ENCODE peak calls at places on chromosomes 2 and 18, in ten cellular contexts. X is GM12865; F is neural progenitor cell; D is BE2C; S is astrocyte; K is adrenal gland; L is CD8-positive, alpha-beta memory T cell; P is AG09309; V is fibroblast of the aortic adventitia; B is astrocyte of the cerebellum. R is an unnamed sample.

GRCh38 chr2:204492417-204492816 is 52.9 kb upstream of the PARD3B start:
- DNase-seq in X (no peak), F (no peak), D (no peak), S (no peak), K (no peak), L (no peak), P (no peak), V (no peak), B (no peak), R (no peak)

GRCh38 chr2:5365871-5366461 is 326.2 kb upstream of the SOX11 start:
- DNase-seq in X (peak), F (peak), D (peak), S (peak), K (peak), L (no peak), P (no peak), V (no peak), B (peak), R (peak)

GRCh38 chr2:100640329-100641114 is 77.7 kb downstream of the PDCL3 start:
- DNase-seq in X (no peak), F (no peak), D (no peak), S (peak), K (no peak), L (no peak), P (peak), V (no peak), B (no peak), R (no peak)

GRCh38 chr18:35582899-35583558 is 1.5 kb downstream of the GALNT1 start:
- DNase-seq in X (peak), F (peak), D (peak), S (peak), K (peak), L (no peak), P (no peak), V (no peak), B (peak), R (peak)

GRCh38 chr2:71603311-71603794 is 150.0 kb downstream of the DYSF start:
- DNase-seq in X (peak), F (no peak), D (no peak), S (no peak), K (peak), L (no peak), P (no peak), V (no peak), B (no peak), R (no peak)

GRCh38 chr2:188085421-188085820 is 206.3 kb upstream of the GULP1 start:
- DNase-seq in X (no peak), F (no peak), D (no peak), S (no peak), K (no peak), L (no peak), P (no peak), V (no peak), B (no peak), R (no peak)

GRCh38 chr2:75561566-75562512 is 1.1 kb upstream of the EVA1A start:
- DNase-seq in X (no peak), F (no peak), D (no peak), S (peak), K (no peak), L (no peak), P (no peak), V (no peak), B (no peak), R (no peak)

GRCh38 chr18:77031662-77032061 is 100.9 kb downstream of the MBP start:
- DNase-seq in X (no peak), F (no peak), D (no peak), S (no peak), K (no peak), L (no peak), P (no peak), V (no peak), B (no peak), R (no peak)

GRCh38 chr2:160928854-160929301 is 231.3 kb upstream of the TANK start:
- DNase-seq in X (no peak), F (no peak), D (no peak), S (peak), K (no peak), L (no peak), P (peak), V (peak), B (peak), R (no peak)

GRCh38 chr2:161090401-161090800 is 69.8 kb upstream of the TANK start:
- DNase-seq in X (peak), F (no peak), D (no peak), S (no peak), K (peak), L (peak), P (no peak), V (peak), B (no peak), R (no peak)

GRCh38 chr2:172086349-172087190 is 1.3 kb downstream of the DLX1 start:
- DNase-seq in X (peak), F (peak), D (no peak), S (no peak), K (no peak), L (peak), P (no peak), V (peak), B (no peak), R (no peak)

GRCh38 chr2:172085460-172086159 is at the start of gene DLX1:
- DNase-seq in X (no peak), F (peak), D (no peak), S (no peak), K (no peak), L (no peak), P (no peak), V (no peak), B (no peak), R (no peak)

GRCh38 chr2:26184555-26185303 is 11.8 kb downstream of the GAREM2 start:
- DNase-seq in X (peak), F (peak), D (no peak), S (no peak), K (peak), L (peak), P (peak), V (peak), B (no peak), R (no peak)

GRCh38 chr2:152695763-152696162 is 21.5 kb downstream of the PRPF40A start:
- DNase-seq in X (no peak), F (no peak), D (no peak), S (no peak), K (no peak), L (no peak), P (no peak), V (no peak), B (no peak), R (peak)

GRCh38 chr2:122307772-122308171 is 552.3 kb downstream of the TSN start:
- DNase-seq in X (no peak), F (no peak), D (no peak), S (no peak), K (no peak), L (no peak), P (no peak), V (no peak), B (no peak), R (no peak)

GRCh38 chr2:29443627-29444026 is 328.4 kb downstream of the CLIP4 start:
- DNase-seq in X (no peak), F (no peak), D (peak), S (no peak), K (no peak), L (no peak), P (no peak), V (no peak), B (no peak), R (no peak)

GRCh38 chr2:127906206-127906926 is 20.6 kb upstream of the AMMECR1L start:
- DNase-seq in X (no peak), F (no peak), D (peak), S (no peak), K (no peak), L (no peak), P (no peak), V (no peak), B (no peak), R (no peak)

GRCh38 chr2:231613655-231614558 is 21.2 kb downstream of the TEX44 start:
- DNase-seq in X (peak), F (peak), D (peak), S (peak), K (peak), L (peak), P (no peak), V (peak), B (no peak), R (peak)

GRCh38 chr2:118145207-118145606 is 56.9 kb downstream of the INSIG2 start:
- DNase-seq in X (no peak), F (no peak), D (no peak), S (no peak), K (no peak), L (no peak), P (no peak), V (no peak), B (no peak), R (no peak)

GRCh38 chr2:142756430-142756829 is 121.0 kb upstream of the KYNU start:
- DNase-seq in X (no peak), F (no peak), D (no peak), S (peak), K (no peak), L (no peak), P (no peak), V (peak), B (no peak), R (no peak)

DNA sequence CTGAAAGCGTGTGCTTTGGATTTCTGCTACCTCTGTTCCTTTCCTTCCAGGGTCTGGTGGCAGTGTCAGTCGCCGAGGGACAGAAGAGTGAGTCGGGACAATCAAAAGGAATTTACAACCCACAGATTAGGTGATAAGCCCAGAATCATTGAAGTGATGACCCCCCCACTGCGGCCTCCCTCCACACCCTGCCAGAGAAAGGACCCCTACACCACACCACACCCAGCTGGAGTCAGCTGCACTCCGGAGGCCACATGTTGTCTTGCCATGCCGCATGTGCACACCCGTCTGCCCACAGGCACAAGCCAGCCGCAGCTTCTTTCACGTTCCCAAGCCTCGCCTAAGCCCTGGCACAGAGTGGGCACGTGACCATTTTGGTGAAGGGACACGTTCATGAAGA is 366.8 kb upstream of the SALL3 start:
- DNase-seq in X (no peak), F (no peak), D (no peak), S (no peak), K (no peak), L (no peak), P (no peak), V (no peak), B (no peak), R (no peak)
- H3K4me3 ChIP-seq in X (no peak), F (no peak), D (no peak), S (no peak), K (no peak), L (no peak), P (no peak), V (no peak), B (no peak), R (no peak)

GRCh38 chr18:57273194-57273593 is 79.2 kb upstream of the ST8SIA3 start:
- DNase-seq in X (no peak), F (no peak), D (no peak), S (no peak), K (no peak), L (no peak), P (no peak), V (no peak), B (no peak), R (no peak)
- H3K4me3 ChIP-seq in X (no peak), F (no peak), D (no peak), S (no peak), K (no peak), L (no peak), P (no peak), V (no peak), B (no peak), R (no peak)

GRCh38 chr2:174053285-174053684 is 88.1 kb upstream of the SP3 start:
- DNase-seq in X (no peak), F (peak), D (no peak), S (no peak), K (no peak), L (no peak), P (no peak), V (no peak), B (no peak), R (no peak)
- H3K4me3 ChIP-seq in X (no peak), F (peak), D (no peak), S (no peak), K (no peak), L (no peak), P (no peak), V (no peak), B (no peak), R (no peak)

GRCh38 chr18:3593381-3593903 is 143.5 kb downstream of the TGIF1 start:
- DNase-seq in X (no peak), F (peak), D (peak), S (peak), K (peak), L (no peak), P (peak), V (peak), B (peak), R (peak)
- H3K4me3 ChIP-seq in X (peak), F (peak), D (peak), S (peak), K (no peak), L (peak), P (no peak), V (peak), B (peak), R (peak)

DNA sequence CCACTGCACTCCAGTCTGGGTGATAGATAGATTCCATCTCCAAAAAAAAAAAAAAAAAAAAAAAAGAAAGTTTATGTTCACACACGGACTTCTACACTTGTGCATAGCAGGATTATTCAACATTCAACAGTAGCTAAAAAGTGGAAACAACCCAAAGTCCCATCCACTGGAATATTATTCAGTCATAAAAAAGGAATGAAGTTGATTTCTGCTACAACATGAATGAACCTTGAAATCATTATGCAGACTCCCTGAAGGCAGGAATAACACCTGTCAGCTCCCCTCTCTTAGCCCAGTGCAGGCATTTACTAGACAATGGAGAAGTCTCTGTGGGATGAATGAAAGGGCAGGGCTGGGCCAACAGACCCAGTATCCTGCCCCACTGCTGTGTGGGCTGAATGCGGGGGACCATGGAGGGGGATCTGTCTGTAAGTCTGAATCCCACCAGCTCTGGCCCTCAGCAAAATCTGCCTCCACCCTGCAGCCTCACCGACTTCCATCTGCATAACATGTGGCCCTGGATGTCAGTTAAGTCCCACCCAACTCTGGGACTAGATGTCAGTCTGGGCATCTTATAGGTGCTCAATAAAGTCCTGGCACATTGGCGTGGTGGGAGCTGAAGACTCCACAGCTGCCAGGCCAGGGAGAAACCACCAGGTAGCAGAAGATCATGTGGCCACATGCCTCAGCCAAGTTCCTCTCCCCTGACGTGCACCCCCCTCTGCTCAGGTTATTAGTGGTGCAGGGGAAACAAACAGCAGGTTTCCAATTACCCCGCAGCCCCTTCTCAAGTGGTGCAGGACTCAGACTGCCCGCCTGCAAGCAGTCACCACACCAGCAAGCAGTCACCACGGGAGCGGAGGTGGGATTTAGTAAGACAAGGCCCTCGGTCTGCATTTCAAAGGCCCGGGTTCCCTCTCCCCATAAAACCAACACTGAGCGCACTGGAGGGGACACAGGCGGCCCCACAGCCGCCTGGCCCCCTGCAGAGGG is 8.9 kb downstream of the ZFP36L2 start:
- DNase-seq in X (peak), F (peak), D (no peak), S (no peak), K (peak), L (peak), P (no peak), V (no peak), B (no peak), R (no peak)
- H3K4me3 ChIP-seq in X (no peak), F (peak), D (no peak), S (no peak), K (no peak), L (peak), P (no peak), V (no peak), B (no peak), R (no peak)

GRCh38 chr2:120042359-120042758 is 29.5 kb downstream of the EPB41L5 start:
- DNase-seq in X (no peak), F (no peak), D (no peak), S (no peak), K (no peak), L (no peak), P (no peak), V (no peak), B (no peak), R (no peak)

GRCh38 chr2:120044336-120044735 is 31.5 kb downstream of the EPB41L5 start:
- DNase-seq in X (no peak), F (no peak), D (no peak), S (no peak), K (no peak), L (no peak), P (no peak), V (no peak), B (no peak), R (no peak)
- H3K4me3 ChIP-seq in X (no peak), F (no peak), D (no peak), S (no peak), K (no peak), L (no peak), P (no peak), V (no peak), B (no peak), R (no peak)

GRCh38 chr2:201973316-201973715 is 60.3 kb upstream of the FZD7 start:
- DNase-seq in X (no peak), F (no peak), D (no peak), S (no peak), K (no peak), L (no peak), P (no peak), V (no peak), B (no peak), R (no peak)
- H3K4me3 ChIP-seq in X (no peak), F (peak), D (no peak), S (no peak), K (no peak), L (no peak), P (no peak), V (no peak), B (no peak), R (no peak)

DNA sequence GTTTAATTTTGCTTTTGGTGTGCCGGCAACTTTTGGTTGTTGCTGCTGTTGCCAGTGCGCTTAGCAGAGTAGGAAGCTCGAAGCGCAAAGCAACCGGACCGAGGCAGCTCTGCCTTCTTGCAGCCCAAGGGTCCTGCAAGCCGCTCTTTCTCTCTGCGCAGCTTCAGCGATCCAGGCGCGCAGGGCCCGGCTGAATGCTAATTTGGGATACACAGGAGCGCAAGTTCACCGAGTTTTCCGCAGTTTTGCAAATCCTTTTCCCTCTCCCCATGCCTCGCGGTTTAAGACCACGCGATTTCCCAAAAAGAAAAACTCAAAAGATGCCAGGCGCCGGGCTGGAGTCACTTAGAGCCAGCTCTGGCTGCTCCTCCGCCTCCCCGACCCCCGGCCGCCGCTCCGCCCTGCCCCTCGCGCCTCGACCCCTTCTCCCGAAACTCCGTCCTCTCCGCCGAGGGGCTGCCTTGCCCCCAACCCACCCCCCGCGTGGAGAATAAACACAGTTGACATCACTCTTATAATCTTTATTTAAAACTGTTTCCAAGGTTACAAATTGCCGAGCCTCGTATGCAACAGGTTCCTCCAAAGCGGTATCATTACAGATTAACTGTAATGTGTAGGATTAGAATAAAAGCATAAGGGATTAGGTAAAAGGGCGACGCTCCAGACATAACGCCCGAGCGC is 13.4 kb upstream of the SIX3 start:
- DNase-seq in X (no peak), F (peak), D (no peak), S (no peak), K (no peak), L (no peak), P (no peak), V (no peak), B (no peak), R (no peak)
- H3K4me3 ChIP-seq in X (no peak), F (peak), D (peak), S (no peak), K (no peak), L (no peak), P (no peak), V (no peak), B (no peak), R (no peak)

DNA sequence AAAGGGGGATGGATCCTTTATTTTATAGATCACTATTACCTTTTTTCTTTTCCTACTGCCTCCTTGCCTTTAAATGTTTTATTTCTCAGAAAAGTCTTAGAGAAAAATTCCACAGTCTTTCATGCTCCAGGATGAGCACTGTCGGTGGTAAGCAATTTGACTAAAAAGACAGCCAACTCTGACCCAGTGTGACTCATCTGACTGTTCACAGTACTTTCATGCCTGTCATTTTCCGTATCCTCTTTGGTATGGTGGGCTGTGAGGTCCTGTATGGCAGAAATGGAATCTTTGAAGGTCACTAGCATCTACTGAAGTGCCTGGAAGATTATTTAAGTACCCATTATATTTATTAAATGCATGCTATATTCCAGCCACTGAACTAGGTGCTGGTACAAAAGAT is 2.1 kb upstream of the RFTN2 start:
- DNase-seq in X (no peak), F (no peak), D (no peak), S (no peak), K (no peak), L (no peak), P (no peak), V (no peak), B (no peak), R (no peak)
- H3K4me3 ChIP-seq in X (no peak), F (no peak), D (no peak), S (no peak), K (no peak), L (no peak), P (no peak), V (no peak), B (no peak), R (no peak)

R was measured in SJSA1.